ENCODE peak calls at places on chromosomes 6 and 20, in six cellular contexts. B is stomach, D is transverse colon, V is BE2C, Z is left ventricle myocardium inferior, N is adrenal gland. H is an unnamed sample.

GRCh38 chr20:49627329-49627761 is 59.4 kb upstream of the PTGIS start:
- DNase-seq in B (peak; percentile 48), D (peak; percentile 52), V (no peak), Z (no peak), N (no peak), H (no peak)

GRCh38 chr6:137657351-137657911 is 163.2 kb upstream of the OLIG3 start:
- DNase-seq in B (no peak), D (no peak), V (no peak), Z (no peak), N (no peak), H (peak; percentile 29)

GRCh38 chr6:43310624-43311023 is 2.0 kb upstream of the CRIP3 start:
- DNase-seq in B (no peak), D (no peak), V (no peak), Z (no peak), N (no peak), H (no peak)

GRCh38 chr20:44017905-44018683 is 103.4 kb downstream of the TOX2 start:
- DNase-seq in B (peak; percentile 74), D (peak; percentile 91), V (peak; percentile 86), Z (no peak), N (peak; percentile 44), H (peak; percentile 100)

GRCh38 chr6:152750694-152751093 is at the start of gene VIP:
- DNase-seq in B (no peak), D (no peak), V (peak; percentile 44), Z (no peak), N (no peak), H (peak; percentile 38)

GRCh38 chr20:25296094-25297093 is 48.5 kb downstream of the PYGB start:
- DNase-seq in B (no peak), D (peak; percentile 60), V (peak; percentile 55), Z (no peak), N (no peak), H (no peak)

GRCh38 chr20:60310551-60310950 is 352.3 kb downstream of the CDH26 start:
- DNase-seq in B (no peak), D (no peak), V (no peak), Z (no peak), N (no peak), H (no peak)

GRCh38 chr6:21565431-21565830 is 28.1 kb upstream of the SOX4 start:
- DNase-seq in B (no peak), D (no peak), V (no peak), Z (no peak), N (no peak), H (no peak)

GRCh38 chr6:165647041-165647440 is 16.0 kb downstream of the PDE10A start:
- DNase-seq in B (no peak), D (no peak), V (no peak), Z (no peak), N (no peak), H (no peak)

GRCh38 chr20:36251426-36251825 is 15.1 kb downstream of the AAR2 start:
- DNase-seq in B (no peak), D (no peak), V (no peak), Z (no peak), N (no peak), H (no peak)

GRCh38 chr6:2823104-2823850 is 18.4 kb downstream of the SERPINB1 start:
- DNase-seq in B (no peak), D (peak; percentile 44), V (no peak), Z (no peak), N (no peak), H (no peak)

GRCh38 chr6:102075539-102075938 is 682.0 kb downstream of the GRIK2 start:
- DNase-seq in B (no peak), D (no peak), V (no peak), Z (no peak), N (no peak), H (no peak)

GRCh38 chr20:59082077-59082740 is 39.6 kb upstream of the PRELID3B start:
- DNase-seq in B (no peak), D (no peak), V (no peak), Z (no peak), N (no peak), H (peak; percentile 87)

GRCh38 chr20:846894-847278 is 13.4 kb downstream of the FAM110A start:
- DNase-seq in B (no peak), D (peak; percentile 38), V (no peak), Z (no peak), N (no peak), H (peak; percentile 57)

GRCh38 chr6:56984884-56985283 is 30.0 kb downstream of the BEND6 start:
- DNase-seq in B (no peak), D (no peak), V (no peak), Z (no peak), N (no peak), H (no peak)

GRCh38 chr6:96499781-96500180 is 21.8 kb upstream of the UFL1 start:
- DNase-seq in B (no peak), D (no peak), V (no peak), Z (no peak), N (no peak), H (no peak)

DNA sequence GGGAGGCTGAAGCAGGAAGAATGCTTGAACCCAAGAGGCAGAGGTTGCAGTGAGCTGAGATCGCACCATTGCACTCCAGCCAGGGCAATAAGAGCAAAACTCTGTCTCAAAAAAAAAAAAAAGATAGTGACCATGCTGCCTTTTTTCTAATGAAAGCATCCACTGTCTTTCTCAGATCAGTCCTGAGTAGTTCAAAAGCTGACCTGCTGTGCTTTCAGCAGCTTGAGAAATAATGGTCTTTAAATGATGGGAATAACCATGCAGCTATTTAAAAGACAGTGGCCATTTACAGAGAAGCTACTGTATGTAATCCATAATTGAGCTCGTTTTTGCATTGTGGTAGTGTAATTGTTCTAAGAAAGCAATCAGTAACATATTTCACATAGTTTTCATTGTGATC is 36.1 kb downstream of the DSTN start:
- DNase-seq in B (no peak), D (no peak), V (no peak), Z (no peak), N (no peak), H (no peak)
- H3K4me1 ChIP-seq in B (peaks cover 37% of the 10 kb centered on the region), D (peaks cover 44% of the 10 kb centered on the region), V (no peaks in the 10 kb centered on the region), Z (peaks cover 75% of the 10 kb centered on the region), N (peaks cover 13% of the 10 kb centered on the region), H (no peaks in the 10 kb centered on the region)

DNA sequence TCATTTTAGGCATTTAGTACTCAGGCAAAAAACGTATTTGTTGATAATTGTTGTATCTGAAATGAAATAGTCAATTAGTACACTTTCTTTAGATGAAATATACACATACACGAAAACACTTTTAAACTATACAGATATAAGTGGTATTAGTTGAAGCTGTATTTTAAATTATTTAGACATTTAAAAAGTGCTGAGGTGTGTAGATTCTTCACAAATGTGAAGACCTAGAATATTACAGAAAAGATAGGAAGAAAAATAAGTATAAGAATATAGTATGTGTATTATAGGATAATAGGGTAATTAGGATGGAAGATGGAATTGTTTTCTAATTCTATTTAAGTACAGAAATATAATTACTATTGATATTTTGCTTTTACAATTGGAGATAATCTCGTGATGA is 4.6 kb downstream of the ZFAND3 start:
- DNase-seq in B (no peak), D (no peak), V (no peak), Z (no peak), N (no peak), H (no peak)
- H3K4me1 ChIP-seq in B (peaks cover 55% of the 10 kb centered on the region), D (peaks cover 32% of the 10 kb centered on the region), V (peaks cover 25% of the 10 kb centered on the region), Z (peaks cover 90% of the 10 kb centered on the region), N (peaks cover 78% of the 10 kb centered on the region), H (peaks cover 9% of the 10 kb centered on the region)

GRCh38 chr20:31666258-31667042 is 28.7 kb downstream of the COX4I2 start:
- DNase-seq in B (no peak), D (peak; percentile 73), V (no peak), Z (peak; percentile 50), N (peak; percentile 63), H (no peak)
- H3K4me1 ChIP-seq in B (peaks cover 86% of the 10 kb centered on the region), D (peaks cover 58% of the 10 kb centered on the region), V (peaks cover 7% of the 10 kb centered on the region), Z (peaks cover 96% of the 10 kb centered on the region), N (peaks cover 76% of the 10 kb centered on the region), H (peaks cover 13% of the 10 kb centered on the region)

GRCh38 chr6:143743256-143744166 is 65.7 kb downstream of the PHACTR2 start:
- DNase-seq in B (no peak), D (peak; percentile 42), V (no peak), Z (peak; percentile 48), N (no peak), H (no peak)

GRCh38 chr6:143742955-143743255 is 65.1 kb downstream of the PHACTR2 start:
- DNase-seq in B (no peak), D (no peak), V (no peak), Z (no peak), N (no peak), H (no peak)

GRCh38 chr6:143745160-143746133 is 67.7 kb downstream of the PHACTR2 start:
- DNase-seq in B (peak; percentile 57), D (peak; percentile 62), V (no peak), Z (no peak), N (peak; percentile 54), H (peak; percentile 40)

GRCh38 chr6:143746202-143747119 is 68.7 kb downstream of the PHACTR2 start:
- DNase-seq in B (no peak), D (no peak), V (no peak), Z (no peak), N (no peak), H (peak; percentile 10)

DNA sequence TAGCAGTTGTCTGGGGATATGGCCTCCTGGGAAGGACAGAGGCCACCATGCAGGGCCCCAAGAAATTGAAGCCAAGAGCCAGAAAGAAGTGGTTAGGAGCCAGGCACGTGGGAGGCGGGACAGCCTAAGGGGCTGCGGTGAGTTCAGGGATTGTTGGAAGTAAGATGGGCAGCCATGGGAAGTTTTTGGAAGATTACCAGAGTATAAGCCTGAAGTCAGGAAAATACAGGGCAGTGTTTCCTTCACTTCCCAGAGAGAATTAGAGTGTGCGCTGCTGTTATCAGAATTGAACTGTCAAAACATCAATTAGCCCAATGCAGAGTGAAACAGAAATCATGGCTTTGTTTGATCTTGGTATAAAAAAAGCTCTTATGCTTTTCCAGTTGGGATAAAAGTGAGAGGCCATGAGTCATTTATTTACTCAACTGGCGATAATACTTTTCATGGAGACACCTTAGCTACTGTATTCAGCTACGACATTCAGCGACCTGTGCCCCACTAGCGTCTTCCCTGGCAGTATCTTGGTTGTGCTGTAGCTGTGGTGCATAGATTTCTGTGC is 66.9 kb downstream of the PHACTR2 start:
- DNase-seq in B (peak; percentile 40), D (peak; percentile 53), V (no peak), Z (no peak), N (no peak), H (no peak)
- H3K4me1 ChIP-seq in B (peaks cover 52% of the 10 kb centered on the region), D (peaks cover 18% of the 10 kb centered on the region), V (no peaks in the 10 kb centered on the region), Z (peaks cover 71% of the 10 kb centered on the region), N (peaks cover 54% of the 10 kb centered on the region), H (peaks cover 19% of the 10 kb centered on the region)

DNA sequence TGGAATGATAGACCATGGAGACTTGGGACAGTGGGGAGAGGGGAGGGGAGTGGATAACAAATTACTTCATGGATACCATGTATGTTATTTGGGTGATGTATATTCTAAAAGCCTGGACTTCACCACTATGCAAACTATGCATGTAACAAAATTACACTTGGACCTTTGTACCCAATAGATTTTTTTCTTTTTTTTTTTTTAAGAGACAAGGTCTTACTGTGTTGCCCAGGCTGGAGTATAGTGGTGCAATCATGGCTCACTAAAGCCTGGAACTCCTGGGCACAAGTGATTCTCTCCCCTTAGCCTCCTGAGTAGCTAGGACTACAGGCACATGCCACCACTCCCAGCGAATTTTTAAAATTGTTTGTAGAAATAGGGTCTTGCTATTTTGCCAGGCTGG is 45.3 kb downstream of the RIPOR2 start:
- DNase-seq in B (no peak), D (no peak), V (no peak), Z (no peak), N (no peak), H (no peak)
- H3K4me1 ChIP-seq in B (no peaks in the 10 kb centered on the region), D (no peaks in the 10 kb centered on the region), V (peaks cover 2% of the 10 kb centered on the region), Z (no peaks in the 10 kb centered on the region), N (no peaks in the 10 kb centered on the region), H (peaks cover 6% of the 10 kb centered on the region)